ENCODE peak calls at places on chromosome 21, in seven cellular contexts. A is H7, X is cardiac fibroblast, U is neuronal stem cell, N is astrocyte of the spinal cord, J is upper lobe of right lung, D is epithelial cell of esophagus. Y is an unnamed sample.

GRCh38 chr21:35924714-35925301 is 135.5 kb downstream of the SETD4 start:
- DNase-seq in A (no peak), X (peak; percentile 89), U (no peak), N (peak; percentile 96), J (no peak), D (peak; percentile 84), Y (peak; percentile 76)

GRCh38 chr21:32587651-32588050 is 2.3 kb upstream of the TCP10L start:
- DNase-seq in A (no peak), X (no peak), U (no peak), N (no peak), J (no peak), D (no peak), Y (no peak)

GRCh38 chr21:32940079-32941014 is 85.4 kb upstream of the OLIG2 start:
- DNase-seq in A (peak; percentile 50), X (peak; percentile 63), U (peak; percentile 60), N (peak; percentile 35), J (no peak), D (peak; percentile 62), Y (no peak)

GRCh38 chr21:34770581-34770980 is 101.8 kb downstream of the CLIC6 start:
- DNase-seq in A (no peak), X (no peak), U (no peak), N (no peak), J (no peak), D (no peak), Y (no peak)

GRCh38 chr21:35648512-35648911 is 411.8 kb downstream of the SETD4 start:
- DNase-seq in A (no peak), X (no peak), U (no peak), N (no peak), J (no peak), D (peak; percentile 14), Y (no peak)

GRCh38 chr21:29074783-29075182 is 1.3 kb upstream of the CCT8 start:
- DNase-seq in A (no peak), X (no peak), U (no peak), N (no peak), J (no peak), D (no peak), Y (no peak)

GRCh38 chr21:31538821-31539220 is 120.7 kb upstream of the SOD1 start:
- DNase-seq in A (no peak), X (no peak), U (no peak), N (no peak), J (no peak), D (no peak), Y (no peak)

GRCh38 chr21:36985761-36986594 is 19.5 kb upstream of the HLCS start:
- DNase-seq in A (no peak), X (no peak), U (no peak), N (no peak), J (no peak), D (no peak), Y (no peak)

GRCh38 chr21:27776925-27777553 is 810.2 kb upstream of the ADAMTS5 start:
- DNase-seq in A (no peak), X (peak; percentile 29), U (no peak), N (no peak), J (no peak), D (no peak), Y (no peak)

GRCh38 chr21:17466166-17466565 is 46.7 kb upstream of the CXADR start:
- DNase-seq in A (no peak), X (peak; percentile 60), U (no peak), N (peak; percentile 75), J (no peak), D (peak; percentile 77), Y (no peak)

GRCh38 chr21:40685121-40685630 is 161.8 kb downstream of the DSCAM start:
- DNase-seq in A (no peak), X (no peak), U (no peak), N (no peak), J (no peak), D (no peak), Y (no peak)

GRCh38 chr21:26795866-26796329 is 49.3 kb downstream of the ADAMTS1 start:
- DNase-seq in A (no peak), X (peak; percentile 96), U (no peak), N (peak; percentile 95), J (no peak), D (peak; percentile 68), Y (peak; percentile 90)

GRCh38 chr21:25170681-25171080 is 436.6 kb downstream of the MRPL39 start:
- DNase-seq in A (no peak), X (no peak), U (no peak), N (no peak), J (no peak), D (no peak), Y (no peak)

GRCh38 chr21:19950347-19950746 is 1047.9 kb upstream of the NCAM2 start:
- DNase-seq in A (no peak), X (no peak), U (no peak), N (no peak), J (no peak), D (no peak), Y (no peak)

GRCh38 chr21:26572668-26573381 is at the start of gene CYYR1:
- DNase-seq in A (peak; percentile 79), X (peak; percentile 3), U (peak; percentile 63), N (peak; percentile 53), J (peak; percentile 62), D (peak; percentile 35), Y (no peak)

GRCh38 chr21:38424333-38424732 is 73.9 kb downstream of the ERG start:
- DNase-seq in A (no peak), X (no peak), U (no peak), N (no peak), J (no peak), D (no peak), Y (no peak)

GRCh38 chr21:25421327-25422028 is 185.8 kb downstream of the MRPL39 start:
- DNase-seq in A (peak; percentile 17), X (peak; percentile 69), U (peak; percentile 20), N (peak; percentile 54), J (no peak), D (peak; percentile 56), Y (no peak)

GRCh38 chr21:17427157-17427556 is 85.7 kb upstream of the CXADR start:
- DNase-seq in A (no peak), X (no peak), U (no peak), N (no peak), J (no peak), D (no peak), Y (no peak)

GRCh38 chr21:36377391-36377842 is 7.8 kb upstream of the CHAF1B start:
- DNase-seq in A (no peak), X (no peak), U (no peak), N (no peak), J (no peak), D (no peak), Y (no peak)

GRCh38 chr21:37072239-37072987 is 458 bp downstream of the PIGP start:
- DNase-seq in A (peak; percentile 80), X (peak; percentile 79), U (no peak), N (peak; percentile 86), J (peak; percentile 92), D (peak; percentile 62), Y (peak; percentile 88)

GRCh38 chr21:42658320-42659105 is 5.1 kb downstream of the PDE9A start:
- DNase-seq in A (no peak), X (no peak), U (no peak), N (no peak), J (no peak), D (no peak), Y (no peak)
- H3K4me3 ChIP-seq in A (no peak overlapping the region), X (no peak overlapping the region), U (no peak overlapping the region), N (no peak overlapping the region), J (no peak overlapping the region), D (no peak overlapping the region), Y (peak overlapping the region; percentile 82)

DNA sequence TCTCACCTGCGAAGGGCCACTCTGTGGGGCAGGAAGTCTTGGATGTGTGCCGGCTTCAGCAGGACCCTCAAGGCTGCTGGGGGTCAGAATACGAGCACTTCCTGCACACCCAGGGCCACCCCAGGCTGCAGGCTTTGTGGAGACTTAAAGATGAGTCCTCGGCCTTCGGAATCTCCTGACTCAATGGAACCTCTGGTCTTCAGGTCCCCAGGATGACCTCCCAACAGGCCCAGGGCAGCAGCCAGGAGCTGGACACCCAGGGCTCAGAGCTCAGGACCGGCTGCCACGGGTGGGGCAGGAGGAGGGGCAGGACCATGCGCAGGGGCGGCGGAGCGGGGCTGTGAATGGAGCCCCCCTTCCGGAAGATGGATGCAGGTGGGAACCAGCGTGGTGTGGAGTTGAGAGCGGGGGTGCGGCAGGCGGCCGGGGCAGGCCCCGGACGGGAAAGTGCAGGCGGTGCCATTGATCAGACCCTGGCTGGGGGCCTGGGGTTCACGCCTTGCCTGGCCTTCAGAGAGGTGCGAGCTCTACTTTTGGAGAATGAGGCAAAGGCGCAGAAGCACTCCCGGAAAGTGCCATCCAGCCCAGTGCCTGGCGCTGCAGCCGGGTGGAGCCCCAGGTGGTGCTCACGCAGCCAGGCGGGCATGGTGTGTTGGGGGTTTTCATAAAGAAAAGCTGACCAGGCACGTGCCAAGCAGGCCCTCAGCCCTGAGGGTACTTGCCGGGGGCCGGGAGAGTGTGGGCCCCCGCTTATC is 10.4 kb downstream of the COL18A1 start:
- DNase-seq in A (no peak), X (no peak), U (no peak), N (no peak), J (no peak), D (no peak), Y (peak; percentile 61)
- H3K4me3 ChIP-seq in A (no peak overlapping the region), X (no peak overlapping the region), U (no peak overlapping the region), N (no peak overlapping the region), J (no peak overlapping the region), D (no peak overlapping the region), Y (no peak overlapping the region)

GRCh38 chr21:39610705-39611104 is 2.0 kb upstream of the B3GALT5 start:
- DNase-seq in A (peak; percentile 86), X (no peak), U (no peak), N (peak; percentile 14), J (no peak), D (no peak), Y (no peak)

GRCh38 chr21:39616373-39616772 is 3.6 kb downstream of the B3GALT5 start:
- DNase-seq in A (no peak), X (no peak), U (no peak), N (no peak), J (no peak), D (no peak), Y (no peak)

GRCh38 chr21:39613029-39613934 is 542 bp downstream of the B3GALT5 start:
- DNase-seq in A (no peak), X (no peak), U (no peak), N (peak; percentile 33), J (no peak), D (no peak), Y (no peak)

GRCh38 chr21:39612233-39613028 is at the start of gene B3GALT5:
- DNase-seq in A (peak; percentile 91), X (no peak), U (peak; percentile 77), N (peak; percentile 32), J (no peak), D (peak; percentile 7), Y (no peak)

GRCh38 chr21:39611547-39612190 is 1.1 kb upstream of the B3GALT5 start:
- DNase-seq in A (peak; percentile 53), X (no peak), U (no peak), N (no peak), J (no peak), D (no peak), Y (no peak)
- H3K4me3 ChIP-seq in A (peak overlapping the region; percentile 56), X (no peak overlapping the region), U (no peak overlapping the region), N (peak overlapping the region; percentile 52), J (no peak overlapping the region), D (no peak overlapping the region), Y (no peak overlapping the region)

DNA sequence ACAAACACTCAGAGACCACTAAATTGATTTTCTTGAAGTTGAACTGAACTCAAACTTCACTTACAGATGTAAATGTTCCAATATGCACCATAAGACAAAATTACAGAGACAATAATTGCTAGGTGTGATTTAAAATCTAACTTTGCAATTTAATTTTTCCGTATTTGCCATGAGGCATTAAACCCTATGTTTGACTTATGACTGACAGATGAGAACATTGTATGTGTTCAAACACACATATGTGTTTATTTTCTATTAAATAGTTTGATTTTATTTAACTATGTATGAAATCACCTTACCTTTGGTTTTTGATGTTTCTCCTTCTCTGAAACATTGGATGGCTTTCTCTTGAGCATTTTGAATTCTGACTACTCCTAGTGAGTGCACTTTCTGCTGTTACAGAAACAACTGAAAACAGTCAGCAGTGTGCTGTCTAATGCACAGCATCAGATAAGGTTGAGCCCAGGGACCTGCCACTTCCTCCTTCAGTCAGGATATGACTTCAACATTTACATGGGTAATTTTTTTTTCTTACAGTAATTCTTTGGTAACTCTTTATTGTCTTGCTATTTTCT is at the start of gene SAMSN1:
- DNase-seq in A (no peak), X (peak; percentile 80), U (no peak), N (no peak), J (no peak), D (no peak), Y (peak; percentile 69)
- H3K4me3 ChIP-seq in A (no peak within 1 kb of the TSS), X (peak within 1 kb of the TSS; percentile 46), U (no peak within 1 kb of the TSS), N (no peak within 1 kb of the TSS), J (peak within 1 kb of the TSS; percentile 40), D (no peak within 1 kb of the TSS), Y (no peak within 1 kb of the TSS)